ENCODE peak calls at places on chromosomes 7 and 10, in six cellular contexts. E, C, H, K, A and V are unnamed samples.

GRCh38 chr7:85178531-85179298 is 8.1 kb downstream of the SEMA3D start:
- DNase-seq in E (no peak), C (no peak), H (no peak), K (no peak), A (peak), V (no peak)

GRCh38 chr7:120740348-120740747 is 117.6 kb downstream of the TSPAN12 start:
- DNase-seq in E (peak), C (no peak), H (no peak), K (no peak), A (no peak), V (no peak)

GRCh38 chr10:121608669-121609190 is 10.5 kb upstream of the FGFR2 start:
- DNase-seq in E (no peak), C (no peak), H (peak), K (peak), A (peak), V (no peak)

GRCh38 chr10:90289037-90289436 is 568.8 kb downstream of the HTR7 start:
- DNase-seq in E (no peak), C (peak), H (no peak), K (no peak), A (no peak), V (no peak)

GRCh38 chr7:140230517-140230861 is 53.7 kb upstream of the KDM7A start:
- DNase-seq in E (peak), C (peak), H (no peak), K (no peak), A (no peak), V (no peak)

GRCh38 chr7:36075561-36075960 is 77.5 kb upstream of the EEPD1 start:
- DNase-seq in E (no peak), C (no peak), H (no peak), K (no peak), A (no peak), V (no peak)

GRCh38 chr10:99461230-99461629 is 30.8 kb upstream of the GOT1 start:
- DNase-seq in E (no peak), C (peak), H (no peak), K (no peak), A (no peak), V (no peak)

GRCh38 chr7:83178066-83178465 is 15.4 kb upstream of the PCLO start:
- DNase-seq in E (no peak), C (no peak), H (no peak), K (no peak), A (no peak), V (no peak)

GRCh38 chr10:17519457-17519856 is 65.1 kb upstream of the ST8SIA6 start:
- DNase-seq in E (no peak), C (no peak), H (no peak), K (no peak), A (no peak), V (no peak)

GRCh38 chr10:128065881-128066534 is 60.2 kb downstream of the MKI67 start:
- DNase-seq in E (no peak), C (no peak), H (no peak), K (no peak), A (no peak), V (no peak)

GRCh38 chr7:103127006-103127405 is 21.9 kb downstream of the NAPEPLD start:
- DNase-seq in E (no peak), C (no peak), H (no peak), K (no peak), A (no peak), V (no peak)

GRCh38 chr7:2099036-2099957 is 133.4 kb downstream of the MAD1L1 start:
- DNase-seq in E (no peak), C (no peak), H (no peak), K (no peak), A (no peak), V (no peak)

GRCh38 chr10:79103078-79103477 is 34.3 kb downstream of the ZMIZ1 start:
- DNase-seq in E (no peak), C (no peak), H (no peak), K (no peak), A (peak), V (no peak)

GRCh38 chr7:15607541-15608210 is 45.9 kb upstream of the AGMO start:
- DNase-seq in E (no peak), C (no peak), H (no peak), K (no peak), A (no peak), V (no peak)

GRCh38 chr10:20776384-20776783 is 120.7 kb downstream of the NEBL start:
- DNase-seq in E (no peak), C (no peak), H (no peak), K (no peak), A (no peak), V (no peak)

GRCh38 chr7:127536426-127537152 is 48.8 kb downstream of the GCC1 start:
- DNase-seq in E (no peak), C (no peak), H (no peak), K (no peak), A (no peak), V (no peak)

GRCh38 chr7:114931656-114932011 is 9.7 kb downstream of the MDFIC start:
- DNase-seq in E (no peak), C (no peak), H (no peak), K (no peak), A (no peak), V (no peak)

GRCh38 chr7:35253182-35253679 is 669 bp downstream of the TBX20 start:
- DNase-seq in E (no peak), C (no peak), H (no peak), K (no peak), A (peak), V (no peak)

GRCh38 chr7:45189151-45189970 is 31.8 kb downstream of the RAMP3 start:
- DNase-seq in E (no peak), C (no peak), H (no peak), K (no peak), A (no peak), V (no peak)

GRCh38 chr7:126578338-126578737 is 674.4 kb downstream of the GRM8 start:
- DNase-seq in E (no peak), C (no peak), H (no peak), K (no peak), A (no peak), V (no peak)

GRCh38 chr10:74922921-74923320 is 96.5 kb downstream of the KAT6B start:
- DNase-seq in E (no peak), C (no peak), H (no peak), K (no peak), A (no peak), V (no peak)

GRCh38 chr10:116728526-116729096 is 13.8 kb downstream of the HSPA12A start:
- DNase-seq in E (no peak), C (no peak), H (peak), K (no peak), A (no peak), V (no peak)

GRCh38 chr7:1032536-1033181 is 11.7 kb upstream of the GPR146 start:
- DNase-seq in E (no peak), C (no peak), H (no peak), K (no peak), A (no peak), V (no peak)

GRCh38 chr10:86599729-86600128 is 54.6 kb upstream of the OPN4 start:
- DNase-seq in E (no peak), C (no peak), H (no peak), K (no peak), A (peak), V (no peak)

GRCh38 chr7:17937506-17938115 is 2.7 kb downstream of the SNX13 start:
- DNase-seq in E (no peak), C (no peak), H (no peak), K (no peak), A (no peak), V (no peak)

GRCh38 chr10:8043569-8044306 is 10.8 kb upstream of the GATA3 start:
- DNase-seq in E (no peak), C (no peak), H (no peak), K (no peak), A (peak), V (no peak)

GRCh38 chr10:48608279-48608681 is 3.4 kb upstream of the ARHGAP22 start:
- DNase-seq in E (no peak), C (peak), H (no peak), K (no peak), A (peak), V (no peak)

GRCh38 chr7:91352091-91352490 is 87.9 kb downstream of the FZD1 start:
- DNase-seq in E (no peak), C (no peak), H (no peak), K (no peak), A (peak), V (no peak)

GRCh38 chr7:53531-53930 is 138.8 kb upstream of the FAM20C start:
- DNase-seq in E (no peak), C (no peak), H (no peak), K (peak), A (no peak), V (no peak)

GRCh38 chr7:11760372-11760771 is 71.6 kb downstream of the THSD7A start:
- DNase-seq in E (no peak), C (peak), H (no peak), K (no peak), A (peak), V (no peak)

GRCh38 chr7:130430841-130431713 is 9.7 kb downstream of the CEP41 start:
- DNase-seq in E (peak), C (peak), H (no peak), K (no peak), A (no peak), V (peak)

GRCh38 chr7:134693256-134693655 is 46.6 kb downstream of the BPGM start:
- DNase-seq in E (no peak), C (peak), H (no peak), K (peak), A (no peak), V (peak)

GRCh38 chr7:5429857-5430611 is 6.4 kb upstream of the TNRC18 start:
- DNase-seq in E (peak), C (peak), H (no peak), K (peak), A (peak), V (no peak)

GRCh38 chr10:44569193-44570091 is 184.5 kb upstream of the CXCL12 start:
- DNase-seq in E (peak), C (peak), H (no peak), K (no peak), A (no peak), V (peak)

GRCh38 chr10:127064474-127064873 is 131.9 kb downstream of the INSYN2A start:
- DNase-seq in E (no peak), C (no peak), H (no peak), K (no peak), A (no peak), V (no peak)

GRCh38 chr7:102066476-102066875 is 220.2 kb upstream of the SH2B2 start:
- DNase-seq in E (no peak), C (no peak), H (no peak), K (no peak), A (no peak), V (no peak)
- H3K4me3 ChIP-seq in E (no peak), C (no peak), H (no peak), K (no peak), A (no peak), V (no peak)

GRCh38 chr10:102392306-102392705 is 3.2 kb upstream of the NFKB2 start:
- DNase-seq in E (no peak), C (no peak), H (no peak), K (no peak), A (no peak), V (no peak)
- H3K4me3 ChIP-seq in E (no peak), C (no peak), H (no peak), K (no peak), A (no peak), V (no peak)

GRCh38 chr7:101169838-101170531 is 4.6 kb upstream of the VGF start:
- DNase-seq in E (peak), C (peak), H (peak), K (peak), A (peak), V (no peak)
- H3K4me3 ChIP-seq in E (no peak), C (no peak), H (no peak), K (no peak), A (no peak), V (no peak)

DNA sequence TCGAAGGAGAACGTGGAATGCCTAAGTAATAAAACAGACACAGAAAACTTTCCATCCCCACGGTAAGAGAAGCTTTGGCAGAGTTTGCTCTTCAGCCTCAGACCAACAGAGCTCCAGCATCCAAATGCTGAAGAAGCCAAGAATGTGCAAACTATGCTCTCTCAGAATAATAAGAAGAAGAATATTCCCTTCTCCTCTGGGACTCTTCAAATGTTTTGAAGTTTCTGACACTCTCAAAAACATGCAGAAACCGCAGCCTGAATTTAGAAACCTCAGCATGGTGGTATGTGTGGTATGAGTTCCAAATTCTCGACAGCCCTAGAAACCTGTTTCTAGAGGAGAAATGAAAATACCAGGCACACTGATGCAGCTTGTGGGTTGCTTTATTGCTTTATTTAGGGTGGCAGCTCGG is 113.3 kb downstream of the KCNMA1 start:
- DNase-seq in E (no peak), C (peak), H (no peak), K (no peak), A (no peak), V (peak)
- H3K4me3 ChIP-seq in E (no peak), C (no peak), H (no peak), K (no peak), A (no peak), V (no peak)

GRCh38 chr7:7261863-7262262 is 79.5 kb downstream of the C1GALT1 start:
- DNase-seq in E (no peak), C (no peak), H (no peak), K (no peak), A (no peak), V (no peak)

GRCh38 chr7:7254319-7254718 is 72.0 kb downstream of the C1GALT1 start:
- DNase-seq in E (no peak), C (no peak), H (no peak), K (no peak), A (no peak), V (no peak)

GRCh38 chr7:7257899-7258692 is 75.8 kb downstream of the C1GALT1 start:
- DNase-seq in E (no peak), C (no peak), H (no peak), K (no peak), A (no peak), V (no peak)

GRCh38 chr7:7254908-7255307 is 72.6 kb downstream of the C1GALT1 start:
- DNase-seq in E (no peak), C (no peak), H (no peak), K (no peak), A (no peak), V (no peak)

DNA sequence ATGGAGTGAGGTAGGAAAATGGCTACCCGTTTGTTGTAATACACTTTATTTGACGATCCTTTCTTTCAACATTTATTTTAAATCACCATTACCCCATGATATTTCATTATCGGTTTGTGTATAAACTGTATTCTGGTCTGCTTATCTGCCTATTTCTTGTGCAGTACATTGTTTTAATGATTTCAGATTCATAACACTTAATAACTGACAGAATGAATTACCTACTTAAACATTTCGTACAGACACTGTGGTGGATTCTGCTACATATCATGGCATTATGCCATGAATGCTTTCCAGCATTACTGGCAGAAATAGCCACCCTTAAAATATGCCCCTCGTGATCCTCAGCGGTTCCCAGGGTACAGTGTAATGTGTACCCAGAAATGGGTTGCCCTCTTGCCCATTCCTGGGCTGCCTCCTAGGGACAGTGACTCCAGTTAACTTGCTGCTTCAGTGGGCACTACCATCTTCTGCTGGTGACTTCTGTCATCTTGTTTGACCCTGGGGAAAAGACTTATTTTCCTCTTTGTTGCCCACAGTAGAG is 74.5 kb downstream of the C1GALT1 start:
- DNase-seq in E (peak), C (no peak), H (no peak), K (no peak), A (no peak), V (no peak)
- H3K4me3 ChIP-seq in E (no peak), C (no peak), H (no peak), K (no peak), A (no peak), V (no peak)

GRCh38 chr10:103451091-103451801 is 924 bp downstream of the CALHM2 start:
- DNase-seq in E (peak), C (peak), H (no peak), K (peak), A (peak), V (no peak)
- H3K4me3 ChIP-seq in E (peak), C (peak), H (peak), K (peak), A (peak), V (peak)

GRCh38 chr10:28892818-28893547 is 215.7 kb downstream of the BAMBI start:
- DNase-seq in E (no peak), C (no peak), H (no peak), K (no peak), A (no peak), V (no peak)

GRCh38 chr10:28903063-28903462 is 225.7 kb downstream of the BAMBI start:
- DNase-seq in E (no peak), C (no peak), H (no peak), K (no peak), A (no peak), V (no peak)

GRCh38 chr10:28902215-28902614 is 224.9 kb downstream of the BAMBI start:
- DNase-seq in E (no peak), C (no peak), H (no peak), K (no peak), A (no peak), V (no peak)

GRCh38 chr10:28903716-28904115 is 226.4 kb downstream of the BAMBI start:
- DNase-seq in E (no peak), C (no peak), H (no peak), K (no peak), A (no peak), V (no peak)

DNA sequence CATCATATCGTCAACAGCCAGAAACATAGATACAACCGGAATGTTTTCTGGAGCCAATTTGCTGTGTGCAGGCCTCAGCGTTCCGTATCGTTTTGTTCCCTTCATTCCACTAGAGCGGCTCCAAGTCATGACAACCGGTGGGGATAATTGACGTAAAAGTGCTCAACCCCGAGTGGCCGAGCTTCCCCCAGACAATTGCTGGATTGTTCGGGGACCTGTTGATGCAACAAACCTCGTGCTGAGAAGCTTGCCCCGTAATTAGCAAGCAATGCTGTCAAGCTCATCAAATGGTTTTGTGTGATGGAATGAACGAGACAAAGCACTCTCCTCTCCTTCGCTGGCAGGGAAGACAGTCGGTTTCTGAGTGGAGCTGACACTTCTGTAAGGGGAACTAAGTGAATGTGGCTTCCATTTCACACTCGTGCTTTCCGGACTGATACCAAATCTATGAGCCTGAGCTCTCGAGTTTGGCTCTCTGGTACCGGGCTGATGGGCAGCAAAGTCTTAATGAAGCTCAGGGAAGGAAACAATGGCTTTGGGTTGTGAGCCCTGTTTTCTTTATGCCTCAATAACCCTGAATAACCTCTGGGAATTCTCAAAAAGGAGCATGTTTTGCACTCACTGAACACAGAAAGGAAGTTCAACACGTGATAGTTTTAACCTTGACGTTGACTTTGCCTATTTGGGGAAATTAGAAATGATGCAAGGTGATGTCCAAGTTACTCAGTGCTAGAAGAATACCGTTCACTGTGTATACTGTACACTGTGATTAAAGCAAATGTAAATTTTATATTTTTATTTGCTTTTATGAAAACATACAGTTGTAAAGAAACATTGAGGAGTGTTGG is 220.5 kb downstream of the BAMBI start:
- DNase-seq in E (no peak), C (no peak), H (no peak), K (no peak), A (no peak), V (no peak)
- H3K4me3 ChIP-seq in E (no peak), C (no peak), H (no peak), K (no peak), A (no peak), V (no peak)